ENCODE peak calls at places on chromosomes 12 and 14, in six cellular contexts. One of them, this sample, is unnamed.

GRCh38 chr12:65826513-65827171 is 2.4 kb downstream of the HMGA2 start:
- DNase-seq in psoas muscle: no peak
- DNase-seq in PC-3: peak; percentile 77
- DNase-seq in CD4-positive, alpha-beta memory T cell: no peak
- DNase-seq in neuronal stem cell: no peak
- DNase-seq in cardiac muscle cell: peak; percentile 9
- DNase-seq in this sample: peak; percentile 29

GRCh38 chr12:100612557-100612956 is 39.1 kb downstream of the GAS2L3 start:
- DNase-seq in cardiac muscle cell: no peak
- DNase-seq in neuronal stem cell: no peak
- DNase-seq in psoas muscle: no peak
- DNase-seq in CD4-positive, alpha-beta memory T cell: no peak
- DNase-seq in PC-3: peak; percentile 53
- DNase-seq in this sample: no peak

GRCh38 chr14:57346741-57347140 is 43.6 kb upstream of the NAA30 start:
- DNase-seq in neuronal stem cell: no peak
- DNase-seq in psoas muscle: no peak
- DNase-seq in PC-3: peak; percentile 63
- DNase-seq in CD4-positive, alpha-beta memory T cell: no peak
- DNase-seq in cardiac muscle cell: no peak
- DNase-seq in this sample: peak; percentile 20

GRCh38 chr14:72516936-72517408 is 376.9 kb downstream of the DPF3 start:
- DNase-seq in PC-3: peak; percentile 95
- DNase-seq in psoas muscle: peak; percentile 63
- DNase-seq in cardiac muscle cell: peak; percentile 67
- DNase-seq in CD4-positive, alpha-beta memory T cell: peak; percentile 75
- DNase-seq in neuronal stem cell: peak; percentile 75
- DNase-seq in this sample: peak; percentile 73

GRCh38 chr14:91059576-91060471 is 617 bp downstream of the RPS6KA5 start:
- DNase-seq in cardiac muscle cell: peak; percentile 77
- DNase-seq in psoas muscle: peak; percentile 71
- DNase-seq in neuronal stem cell: peak; percentile 39
- DNase-seq in PC-3: peak; percentile 57
- DNase-seq in CD4-positive, alpha-beta memory T cell: peak; percentile 68
- DNase-seq in this sample: peak; percentile 74

GRCh38 chr12:49949866-49950265 is 671 bp upstream of the AQP2 start:
- DNase-seq in PC-3: no peak
- DNase-seq in CD4-positive, alpha-beta memory T cell: no peak
- DNase-seq in psoas muscle: no peak
- DNase-seq in cardiac muscle cell: no peak
- DNase-seq in neuronal stem cell: no peak
- DNase-seq in this sample: no peak

GRCh38 chr14:87407344-87407743 is 585.6 kb downstream of the GALC start:
- DNase-seq in psoas muscle: no peak
- DNase-seq in cardiac muscle cell: peak; percentile 18
- DNase-seq in neuronal stem cell: no peak
- DNase-seq in CD4-positive, alpha-beta memory T cell: no peak
- DNase-seq in PC-3: no peak
- DNase-seq in this sample: no peak

GRCh38 chr12:42474391-42474790 is 115.2 kb downstream of the PRICKLE1 start:
- DNase-seq in psoas muscle: no peak
- DNase-seq in PC-3: peak; percentile 84
- DNase-seq in CD4-positive, alpha-beta memory T cell: no peak
- DNase-seq in cardiac muscle cell: no peak
- DNase-seq in neuronal stem cell: no peak
- DNase-seq in this sample: no peak

GRCh38 chr12:18723752-18724151 is 14.1 kb downstream of the PLCZ1 start:
- DNase-seq in cardiac muscle cell: no peak
- DNase-seq in PC-3: peak; percentile 89
- DNase-seq in neuronal stem cell: no peak
- DNase-seq in CD4-positive, alpha-beta memory T cell: no peak
- DNase-seq in psoas muscle: no peak
- DNase-seq in this sample: no peak

GRCh38 chr12:113500662-113501435 is 29.2 kb upstream of the LHX5 start:
- DNase-seq in CD4-positive, alpha-beta memory T cell: no peak
- DNase-seq in neuronal stem cell: no peak
- DNase-seq in PC-3: no peak
- DNase-seq in cardiac muscle cell: no peak
- DNase-seq in psoas muscle: no peak
- DNase-seq in this sample: no peak

GRCh38 chr12:85711735-85712390 is 124.3 kb downstream of the RASSF9 start:
- DNase-seq in CD4-positive, alpha-beta memory T cell: no peak
- DNase-seq in neuronal stem cell: no peak
- DNase-seq in PC-3: no peak
- DNase-seq in cardiac muscle cell: no peak
- DNase-seq in psoas muscle: peak; percentile 37
- DNase-seq in this sample: no peak

GRCh38 chr12:47419500-47419899 is 286.3 kb downstream of the RPAP3 start:
- DNase-seq in cardiac muscle cell: no peak
- DNase-seq in CD4-positive, alpha-beta memory T cell: no peak
- DNase-seq in psoas muscle: no peak
- DNase-seq in PC-3: no peak
- DNase-seq in neuronal stem cell: no peak
- DNase-seq in this sample: no peak

GRCh38 chr12:30753233-30753632 is 1.5 kb downstream of the CAPRIN2 start:
- DNase-seq in psoas muscle: no peak
- DNase-seq in cardiac muscle cell: peak; percentile 50
- DNase-seq in PC-3: peak; percentile 43
- DNase-seq in neuronal stem cell: peak; percentile 8
- DNase-seq in CD4-positive, alpha-beta memory T cell: peak; percentile 4
- DNase-seq in this sample: peak; percentile 46

GRCh38 chr12:52241205-52241842 is 8.3 kb downstream of the KRT7 start:
- DNase-seq in cardiac muscle cell: no peak
- DNase-seq in CD4-positive, alpha-beta memory T cell: no peak
- DNase-seq in neuronal stem cell: no peak
- DNase-seq in psoas muscle: no peak
- DNase-seq in PC-3: peak; percentile 32
- DNase-seq in this sample: no peak

GRCh38 chr14:69922198-69922597 is 43.0 kb downstream of the SMOC1 start:
- DNase-seq in psoas muscle: no peak
- DNase-seq in PC-3: no peak
- DNase-seq in cardiac muscle cell: no peak
- DNase-seq in CD4-positive, alpha-beta memory T cell: no peak
- DNase-seq in neuronal stem cell: no peak
- DNase-seq in this sample: no peak

GRCh38 chr12:131136539-131136872 is 182.8 kb downstream of the ADGRD1 start:
- DNase-seq in neuronal stem cell: no peak
- DNase-seq in PC-3: no peak
- DNase-seq in cardiac muscle cell: no peak
- DNase-seq in CD4-positive, alpha-beta memory T cell: no peak
- DNase-seq in psoas muscle: no peak
- DNase-seq in this sample: no peak

GRCh38 chr12:2813573-2814185 is 1.2 kb downstream of the ITFG2 start:
- DNase-seq in neuronal stem cell: no peak
- DNase-seq in cardiac muscle cell: peak; percentile 73
- DNase-seq in psoas muscle: no peak
- DNase-seq in CD4-positive, alpha-beta memory T cell: peak; percentile 43
- DNase-seq in PC-3: peak; percentile 63
- DNase-seq in this sample: peak; percentile 68

GRCh38 chr14:71387753-71388152 is 480.5 kb downstream of the PCNX1 start:
- DNase-seq in cardiac muscle cell: no peak
- DNase-seq in PC-3: no peak
- DNase-seq in CD4-positive, alpha-beta memory T cell: no peak
- DNase-seq in neuronal stem cell: no peak
- DNase-seq in psoas muscle: no peak
- DNase-seq in this sample: no peak

GRCh38 chr12:107610030-107610859 is 75.4 kb upstream of the PWP1 start:
- DNase-seq in PC-3: peak; percentile 58
- DNase-seq in psoas muscle: no peak
- DNase-seq in cardiac muscle cell: peak; percentile 54
- DNase-seq in CD4-positive, alpha-beta memory T cell: no peak
- DNase-seq in neuronal stem cell: peak; percentile 38
- DNase-seq in this sample: peak; percentile 60

GRCh38 chr12:66379613-66380012 is 77.3 kb downstream of the HELB start:
- DNase-seq in PC-3: no peak
- DNase-seq in neuronal stem cell: no peak
- DNase-seq in psoas muscle: no peak
- DNase-seq in cardiac muscle cell: no peak
- DNase-seq in CD4-positive, alpha-beta memory T cell: no peak
- DNase-seq in this sample: no peak

DNA sequence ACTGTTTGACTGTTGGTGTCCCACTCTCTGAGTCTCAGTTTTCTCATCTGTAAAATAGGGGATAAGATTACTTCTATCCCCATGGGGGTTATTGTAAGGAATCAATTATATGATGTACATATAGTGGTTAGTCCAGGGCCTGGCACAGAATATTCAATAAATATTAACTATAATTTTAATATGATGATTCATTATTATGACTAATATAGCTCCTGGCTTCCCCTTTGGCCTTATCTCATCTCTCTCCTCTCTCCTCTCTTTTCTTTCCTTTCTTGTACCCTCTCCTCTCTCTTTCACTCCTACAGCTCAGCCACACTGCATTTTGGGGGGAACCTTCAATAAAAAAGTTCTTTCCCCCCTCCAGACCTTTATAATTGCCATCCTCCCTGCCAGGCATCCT is 21.1 kb downstream of the TMEM233 start:
- DNase-seq in psoas muscle: no peak
- DNase-seq in CD4-positive, alpha-beta memory T cell: no peak
- DNase-seq in neuronal stem cell: no peak
- DNase-seq in PC-3: peak; percentile 59
- DNase-seq in cardiac muscle cell: no peak
- DNase-seq in this sample: no peak
- H3K4me1 ChIP-seq in psoas muscle: peaks cover 55% of the 10 kb centered on the region
- H3K4me1 ChIP-seq in CD4-positive, alpha-beta memory T cell: no peaks in the 10 kb centered on the region
- H3K4me1 ChIP-seq in neuronal stem cell: no peaks in the 10 kb centered on the region
- H3K4me1 ChIP-seq in PC-3: peaks cover 19% of the 10 kb centered on the region
- H3K4me1 ChIP-seq in cardiac muscle cell: no peaks in the 10 kb centered on the region
- H3K4me1 ChIP-seq in this sample: no peaks in the 10 kb centered on the region

DNA sequence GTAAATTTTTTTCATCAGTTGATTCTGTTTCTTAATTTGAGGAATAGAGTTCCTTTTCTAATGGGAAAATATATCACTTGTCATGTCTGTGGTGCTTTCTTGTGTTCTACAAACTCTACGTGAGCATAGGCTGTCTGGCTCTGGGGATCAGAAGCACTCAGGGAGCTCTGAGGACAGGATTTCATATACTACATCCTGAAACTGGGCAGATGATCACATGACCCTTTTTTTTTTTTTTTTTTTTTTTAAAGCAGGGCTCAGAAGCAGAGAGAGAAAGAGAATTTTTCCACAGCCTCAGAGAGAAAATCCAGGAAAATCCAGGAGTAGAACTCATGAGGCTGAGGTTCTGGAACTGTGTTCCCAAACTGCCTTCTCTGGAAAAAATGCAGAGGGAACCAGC is 183.3 kb upstream of the HIF1A start:
- DNase-seq in psoas muscle: no peak
- DNase-seq in cardiac muscle cell: no peak
- DNase-seq in CD4-positive, alpha-beta memory T cell: no peak
- DNase-seq in PC-3: no peak
- DNase-seq in neuronal stem cell: no peak
- DNase-seq in this sample: no peak
- H3K4me1 ChIP-seq in psoas muscle: peaks cover 14% of the 10 kb centered on the region
- H3K4me1 ChIP-seq in cardiac muscle cell: peaks cover 20% of the 10 kb centered on the region
- H3K4me1 ChIP-seq in CD4-positive, alpha-beta memory T cell: peaks cover 87% of the 10 kb centered on the region
- H3K4me1 ChIP-seq in PC-3: peaks cover 60% of the 10 kb centered on the region
- H3K4me1 ChIP-seq in neuronal stem cell: no peaks in the 10 kb centered on the region
- H3K4me1 ChIP-seq in this sample: no peaks in the 10 kb centered on the region

DNA sequence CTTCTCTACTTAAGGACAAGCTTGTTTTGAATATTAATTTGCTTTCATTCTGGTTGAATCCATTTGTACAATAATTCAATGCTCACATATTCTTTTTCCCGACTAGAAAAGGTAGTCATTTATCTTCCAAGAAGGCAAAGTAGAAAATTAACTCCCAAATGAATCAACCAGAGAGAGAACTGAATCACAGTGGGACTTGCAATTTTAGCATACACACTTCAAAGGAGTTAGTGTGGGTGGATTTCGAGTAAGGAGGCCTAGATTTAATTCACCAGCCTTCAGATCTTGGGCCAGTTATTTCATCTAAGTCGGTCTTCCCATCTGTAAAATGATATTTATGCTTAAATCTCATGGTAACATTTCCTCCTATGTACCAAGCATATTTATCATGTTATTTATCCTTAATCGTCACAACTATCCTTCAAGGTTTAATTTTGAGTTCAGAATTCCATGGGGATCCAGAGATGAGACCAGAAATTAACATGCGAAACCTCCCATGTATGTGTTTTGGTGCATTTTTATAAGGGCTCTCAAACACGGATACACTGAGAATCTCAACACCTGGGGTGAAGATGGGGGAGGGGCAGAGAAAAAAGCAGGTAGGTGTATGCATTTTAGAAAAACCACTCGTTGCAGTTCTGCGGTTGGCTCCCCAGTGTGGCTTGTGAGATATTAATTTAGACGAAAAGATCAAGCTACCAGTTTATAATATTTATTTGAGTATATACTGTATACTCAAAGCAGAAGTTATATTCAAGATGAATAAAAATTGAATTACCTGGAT is 38.9 kb upstream of the IL22 start:
- DNase-seq in cardiac muscle cell: no peak
- DNase-seq in PC-3: no peak
- DNase-seq in CD4-positive, alpha-beta memory T cell: no peak
- DNase-seq in psoas muscle: no peak
- DNase-seq in neuronal stem cell: no peak
- DNase-seq in this sample: no peak
- H3K4me1 ChIP-seq in cardiac muscle cell: no peaks in the 10 kb centered on the region
- H3K4me1 ChIP-seq in PC-3: no peaks in the 10 kb centered on the region
- H3K4me1 ChIP-seq in CD4-positive, alpha-beta memory T cell: peaks cover 26% of the 10 kb centered on the region
- H3K4me1 ChIP-seq in psoas muscle: peaks cover 22% of the 10 kb centered on the region
- H3K4me1 ChIP-seq in neuronal stem cell: no peaks in the 10 kb centered on the region
- H3K4me1 ChIP-seq in this sample: peaks cover 2% of the 10 kb centered on the region

GRCh38 chr12:124377981-124378509 is 83.2 kb downstream of the RFLNA start:
- DNase-seq in psoas muscle: no peak
- DNase-seq in neuronal stem cell: no peak
- DNase-seq in PC-3: no peak
- DNase-seq in cardiac muscle cell: no peak
- DNase-seq in CD4-positive, alpha-beta memory T cell: no peak
- DNase-seq in this sample: no peak

GRCh38 chr12:124379938-124380754 is 85.3 kb downstream of the RFLNA start:
- DNase-seq in cardiac muscle cell: no peak
- DNase-seq in neuronal stem cell: no peak
- DNase-seq in CD4-positive, alpha-beta memory T cell: no peak
- DNase-seq in psoas muscle: peak; percentile 76
- DNase-seq in PC-3: peak; percentile 97
- DNase-seq in this sample: no peak

GRCh38 chr12:124380793-124381453 is 86.0 kb downstream of the RFLNA start:
- DNase-seq in CD4-positive, alpha-beta memory T cell: no peak
- DNase-seq in cardiac muscle cell: no peak
- DNase-seq in PC-3: peak; percentile 51
- DNase-seq in neuronal stem cell: no peak
- DNase-seq in psoas muscle: no peak
- DNase-seq in this sample: no peak

GRCh38 chr12:124381454-124382207 is 86.7 kb downstream of the RFLNA start:
- DNase-seq in psoas muscle: peak; percentile 92
- DNase-seq in cardiac muscle cell: no peak
- DNase-seq in CD4-positive, alpha-beta memory T cell: no peak
- DNase-seq in neuronal stem cell: no peak
- DNase-seq in PC-3: peak; percentile 91
- DNase-seq in this sample: no peak

DNA sequence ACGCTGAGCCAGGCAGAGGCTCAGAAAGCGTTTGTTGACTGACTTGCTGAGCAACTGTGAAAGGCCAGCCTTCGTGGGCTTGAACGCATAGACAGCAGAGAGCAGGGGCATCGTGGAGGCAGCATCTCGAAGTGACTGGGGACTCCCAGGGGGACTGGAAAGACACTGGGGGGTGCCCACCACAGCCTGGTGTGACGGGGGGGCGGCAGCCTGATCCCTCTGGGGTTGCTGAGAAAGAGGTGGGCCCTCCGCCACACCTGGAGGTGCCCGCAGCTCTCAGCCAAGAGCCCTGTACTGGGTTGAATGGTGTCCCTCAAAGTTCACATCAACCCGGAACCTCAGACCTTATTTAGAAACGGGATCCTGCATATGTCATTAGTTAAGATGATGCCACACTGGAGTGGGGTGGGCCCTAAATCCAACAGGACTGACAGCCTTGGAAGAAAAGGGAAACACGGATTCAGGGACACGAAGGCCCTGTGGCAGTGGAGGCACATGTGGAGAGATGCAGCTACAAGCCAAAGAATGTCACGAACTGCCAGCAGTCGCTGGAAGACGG is 84.6 kb downstream of the RFLNA start:
- DNase-seq in neuronal stem cell: no peak
- DNase-seq in CD4-positive, alpha-beta memory T cell: no peak
- DNase-seq in psoas muscle: peak; percentile 27
- DNase-seq in PC-3: no peak
- DNase-seq in cardiac muscle cell: no peak
- DNase-seq in this sample: no peak
- H3K4me1 ChIP-seq in neuronal stem cell: peaks cover 2% of the 10 kb centered on the region
- H3K4me1 ChIP-seq in CD4-positive, alpha-beta memory T cell: no peaks in the 10 kb centered on the region
- H3K4me1 ChIP-seq in psoas muscle: peaks cover 63% of the 10 kb centered on the region
- H3K4me1 ChIP-seq in PC-3: peaks cover 58% of the 10 kb centered on the region
- H3K4me1 ChIP-seq in cardiac muscle cell: no peaks in the 10 kb centered on the region
- H3K4me1 ChIP-seq in this sample: no peaks in the 10 kb centered on the region